ENCODE peak calls at places on chromosomes 6 and 20, in six cellular contexts. L is GM12865; K is astrocyte of the cerebellum; V is heart left ventricle; H is CD8-positive, alpha-beta T cell; X is upper lobe of right lung. T is an unnamed sample.

GRCh38 chr20:58024241-58024721 is 204.2 kb downstream of the ANKRD60 start:
- DNase-seq in L (no peak), K (no peak), V (no peak), H (no peak), X (no peak), T (no peak)

GRCh38 chr6:7260291-7261029 is 52.5 kb downstream of the SSR1 start:
- DNase-seq in L (no peak), K (no peak), V (peak; percentile 25), H (no peak), X (no peak), T (no peak)

GRCh38 chr6:109527989-109528388 is 45.0 kb upstream of the ZBTB24 start:
- DNase-seq in L (peak; percentile 9), K (no peak), V (no peak), H (no peak), X (no peak), T (no peak)

GRCh38 chr20:1130849-1131248 is 12.4 kb downstream of the PSMF1 start:
- DNase-seq in L (no peak), K (no peak), V (peak; percentile 74), H (no peak), X (peak; percentile 74), T (no peak)

GRCh38 chr20:36271639-36272546 is 34.2 kb upstream of the DLGAP4 start:
- DNase-seq in L (no peak), K (no peak), V (no peak), H (no peak), X (no peak), T (no peak)

GRCh38 chr6:89887452-89888137 is 6.7 kb upstream of the GJA10 start:
- DNase-seq in L (no peak), K (no peak), V (no peak), H (no peak), X (no peak), T (peak; percentile 15)

GRCh38 chr6:10453596-10453995 is 38.7 kb upstream of the TFAP2A start:
- DNase-seq in L (no peak), K (no peak), V (no peak), H (no peak), X (no peak), T (no peak)

GRCh38 chr6:9537381-9537780 is 877.5 kb downstream of the TFAP2A start:
- DNase-seq in L (no peak), K (no peak), V (no peak), H (no peak), X (no peak), T (no peak)

GRCh38 chr20:11274137-11274536 is 600.3 kb upstream of the JAG1 start:
- DNase-seq in L (peak; percentile 58), K (peak; percentile 45), V (no peak), H (no peak), X (no peak), T (no peak)

GRCh38 chr6:45586216-45587171 is 208.8 kb upstream of the SUPT3H start:
- DNase-seq in L (peak; percentile 38), K (no peak), V (no peak), H (peak; percentile 51), X (no peak), T (no peak)

GRCh38 chr6:121615493-121615892 is 180.0 kb downstream of the GJA1 start:
- DNase-seq in L (no peak), K (no peak), V (no peak), H (no peak), X (no peak), T (no peak)

GRCh38 chr6:53654745-53655240 is 10.8 kb downstream of the KLHL31 start:
- DNase-seq in L (no peak), K (no peak), V (no peak), H (no peak), X (no peak), T (no peak)

GRCh38 chr6:22113046-22113766 is 183.6 kb downstream of the PRL start:
- DNase-seq in L (no peak), K (peak; percentile 94), V (no peak), H (no peak), X (no peak), T (no peak)

GRCh38 chr6:33116881-33117711 is 41.3 kb downstream of the HLA-DPB1 start:
- DNase-seq in L (no peak), K (no peak), V (no peak), H (no peak), X (no peak), T (no peak)

GRCh38 chr6:28269492-28269891 is 2.5 kb downstream of the ZSCAN26 start:
- DNase-seq in L (no peak), K (peak; percentile 26), V (no peak), H (no peak), X (no peak), T (no peak)

GRCh38 chr20:45322952-45323383 is 14.9 kb upstream of the MATN4 start:
- DNase-seq in L (peak; percentile 57), K (no peak), V (no peak), H (no peak), X (peak; percentile 73), T (no peak)

GRCh38 chr6:150887978-150888563 is 22.6 kb downstream of the MTHFD1L start:
- DNase-seq in L (peak; percentile 44), K (no peak), V (no peak), H (no peak), X (no peak), T (no peak)

GRCh38 chr20:62285722-62286121 is 17.1 kb upstream of the ADRM1 start:
- DNase-seq in L (no peak), K (no peak), V (no peak), H (no peak), X (no peak), T (no peak)

GRCh38 chr6:47096233-47096887 is 54.2 kb upstream of the ADGRF1 start:
- DNase-seq in L (no peak), K (no peak), V (no peak), H (no peak), X (no peak), T (no peak)
- TF ChIP-seq CTCF in L (no peak), K (no peak), V (no peak), H (no peak), X (no peak), T (no peak)

GRCh38 chr20:48148916-48149672 is 363.8 kb upstream of the SULF2 start:
- DNase-seq in L (peak; percentile 3), K (no peak), V (no peak), H (no peak), X (no peak), T (no peak)
- TF ChIP-seq CTCF in L (no peak), K (no peak), V (no peak), H (no peak), X (no peak), T (no peak)

DNA sequence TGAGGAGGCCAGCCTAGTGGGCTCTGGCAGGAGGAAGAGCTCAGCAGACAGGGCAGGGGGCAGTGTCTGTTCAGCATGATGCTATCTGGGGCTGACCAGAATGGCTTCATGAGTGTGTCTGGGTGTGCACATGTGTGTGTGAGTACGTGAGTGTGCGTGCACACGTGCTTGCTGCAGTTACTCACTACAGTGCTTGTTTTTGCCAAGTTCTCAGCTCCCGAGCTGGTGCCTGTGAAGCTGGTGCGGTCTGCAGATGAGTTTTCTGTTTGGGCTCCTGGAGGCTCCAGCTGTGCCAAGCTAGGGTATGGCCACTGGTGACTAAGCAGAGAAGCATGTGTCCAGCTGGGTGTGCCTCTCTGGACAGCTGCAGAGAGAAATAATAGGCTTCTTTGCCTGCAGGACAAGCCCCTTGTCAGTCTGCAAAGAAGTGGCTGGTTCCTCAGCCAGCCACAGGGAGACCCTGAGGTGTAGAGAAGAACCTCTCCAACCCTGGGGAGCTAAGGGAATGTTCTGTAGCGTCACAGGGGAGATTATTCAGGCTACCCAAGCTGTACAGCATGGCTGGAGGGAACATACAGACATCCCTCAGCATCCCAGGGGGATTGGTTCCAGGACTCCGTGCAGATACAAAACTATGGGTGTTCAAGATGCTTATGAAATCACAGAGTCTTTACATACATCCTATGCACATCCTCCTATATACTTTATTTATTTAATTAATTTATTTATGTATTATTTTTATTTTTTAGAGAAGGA is 40.2 kb upstream of the FAM50B start:
- DNase-seq in L (no peak), K (peak; percentile 81), V (no peak), H (no peak), X (no peak), T (no peak)
- TF ChIP-seq CTCF in L (no peak), K (no peak), V (no peak), H (no peak), X (no peak), T (no peak)

DNA sequence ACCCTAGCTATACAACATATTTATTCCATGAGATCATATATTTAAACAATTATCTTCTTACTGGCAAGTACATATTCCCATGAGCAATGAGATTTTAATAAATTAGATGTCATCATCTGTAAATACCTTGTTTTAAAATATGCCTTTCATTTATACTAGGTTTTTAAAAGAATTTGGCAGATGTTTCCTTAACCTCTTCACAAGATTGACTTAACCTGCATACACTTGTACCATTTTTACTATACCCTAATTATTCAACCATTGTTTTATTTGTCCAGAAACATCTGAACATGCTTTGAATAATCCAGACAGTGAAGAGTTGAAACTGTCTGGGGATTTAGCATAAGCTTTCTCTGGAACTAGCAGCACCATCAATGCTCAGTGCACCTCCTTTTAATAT is 188.0 kb upstream of the TENT5A start:
- DNase-seq in L (no peak), K (no peak), V (no peak), H (no peak), X (no peak), T (no peak)
- TF ChIP-seq CTCF in L (no peak), K (no peak), V (no peak), H (no peak), X (no peak), T (no peak)